ENCODE peak calls at places on chromosome 11, in eight cellular contexts. G is breast epithelium, D is ascending aorta, Z is fibroblast of the aortic adventitia, Q is tibial nerve, W is adrenal gland, R is cardiac fibroblast, K is Peyer's patch. F is an unnamed sample.

GRCh38 chr11:79860336-79860735 is 419.5 kb upstream of the TENM4 start:
- DNase-seq in G (no peak), D (no peak), Z (no peak), Q (no peak), W (no peak), R (no peak), K (no peak), F (no peak)

GRCh38 chr11:112156153-112156552 is 7.7 kb downstream of the IL18 start:
- DNase-seq in G (no peak), D (no peak), Z (peak), Q (no peak), W (no peak), R (no peak), K (no peak), F (no peak)

GRCh38 chr11:76688146-76688545 is 17.6 kb upstream of the LRRC32 start:
- DNase-seq in G (no peak), D (no peak), Z (no peak), Q (no peak), W (no peak), R (no peak), K (no peak), F (no peak)

GRCh38 chr11:40384991-40385390 is 1074.5 kb downstream of the LRRC4C start:
- DNase-seq in G (no peak), D (no peak), Z (no peak), Q (no peak), W (no peak), R (peak), K (no peak), F (peak)

GRCh38 chr11:19283998-19284397 is 43.3 kb upstream of the E2F8 start:
- DNase-seq in G (no peak), D (no peak), Z (no peak), Q (no peak), W (no peak), R (no peak), K (no peak), F (no peak)

GRCh38 chr11:114059984-114060401 is 482 bp downstream of the ZBTB16 start:
- DNase-seq in G (no peak), D (no peak), Z (no peak), Q (no peak), W (peak), R (peak), K (peak), F (peak)

GRCh38 chr11:217704-218103 is 10.2 kb downstream of the RIC8A start:
- DNase-seq in G (no peak), D (no peak), Z (no peak), Q (no peak), W (no peak), R (no peak), K (no peak), F (no peak)

GRCh38 chr11:119166368-119167076 is 2.0 kb upstream of the NLRX1 start:
- DNase-seq in G (no peak), D (no peak), Z (peak), Q (no peak), W (no peak), R (peak), K (no peak), F (peak)

GRCh38 chr11:23570828-23571227 is 710.6 kb upstream of the CCDC179 start:
- DNase-seq in G (no peak), D (no peak), Z (peak), Q (no peak), W (no peak), R (peak), K (no peak), F (peak)

GRCh38 chr11:62543680-62544444 is 2.7 kb downstream of the AHNAK start:
- DNase-seq in G (no peak), D (no peak), Z (peak), Q (no peak), W (no peak), R (no peak), K (no peak), F (no peak)

GRCh38 chr11:62542111-62542745 is 4.4 kb downstream of the AHNAK start:
- DNase-seq in G (no peak), D (no peak), Z (no peak), Q (no peak), W (no peak), R (no peak), K (no peak), F (no peak)

GRCh38 chr11:62544521-62545436 is 1.8 kb downstream of the AHNAK start:
- DNase-seq in G (no peak), D (no peak), Z (peak), Q (no peak), W (no peak), R (peak), K (peak), F (no peak)

GRCh38 chr11:62540804-62541671 is 5.6 kb downstream of the AHNAK start:
- DNase-seq in G (no peak), D (no peak), Z (no peak), Q (no peak), W (peak), R (no peak), K (peak), F (peak)

GRCh38 chr11:62542750-62543567 is 3.6 kb downstream of the AHNAK start:
- DNase-seq in G (peak), D (peak), Z (peak), Q (peak), W (peak), R (peak), K (peak), F (peak)
- H3K4me3 ChIP-seq in G (peak), D (peak), Z (peak), Q (peak), W (no peak), R (peak), K (peak), F (peak)

DNA sequence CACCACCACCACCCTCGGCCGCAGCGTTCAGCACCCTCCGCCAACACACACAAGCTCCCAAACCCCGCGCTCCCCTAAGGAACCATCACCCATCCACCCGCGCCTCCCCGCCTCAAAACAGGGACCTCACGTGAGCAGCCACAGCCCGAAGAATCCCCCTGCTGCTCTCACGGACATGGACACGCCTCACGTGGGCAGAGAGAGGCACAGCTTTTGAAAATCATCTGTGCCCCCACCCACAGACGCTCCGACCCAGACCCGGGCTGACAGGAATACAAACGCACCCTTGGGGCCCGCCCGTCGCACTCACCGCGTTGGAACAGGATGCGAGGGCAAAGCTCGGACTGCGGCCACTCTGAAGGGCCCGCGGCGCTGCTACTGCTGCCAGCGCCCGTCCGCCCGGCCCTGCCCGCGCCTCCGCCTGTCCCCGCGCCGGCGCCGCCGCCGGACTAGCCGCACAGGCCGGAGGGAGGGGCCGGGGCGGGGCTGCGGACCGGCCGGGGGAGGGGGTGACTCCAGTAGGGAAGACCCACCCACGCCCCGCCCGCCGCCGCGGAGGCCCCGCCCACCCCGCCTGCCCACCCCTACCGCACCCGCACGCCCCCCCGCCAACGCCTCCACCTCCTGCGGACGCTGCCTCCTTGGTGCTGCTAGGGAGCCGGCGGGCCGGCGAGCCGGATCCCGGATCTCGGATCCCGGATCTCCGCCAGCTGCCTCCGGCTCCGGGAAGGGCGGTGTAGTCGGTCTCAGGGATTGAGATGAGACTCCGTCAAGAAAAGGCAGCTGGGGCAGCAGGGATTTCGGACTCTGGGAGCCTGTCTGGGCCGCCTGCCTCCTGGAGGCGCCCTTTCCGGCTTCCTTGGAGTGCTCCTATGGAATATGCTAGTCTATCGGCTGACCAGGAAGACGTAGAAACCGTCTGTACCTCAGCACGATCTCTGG is at the start of gene TRIM3:
- DNase-seq in G (peak), D (peak), Z (peak), Q (peak), W (peak), R (peak), K (peak), F (peak)
- TF ChIP-seq CTCF in G (no peak), D (peak), Z (peak), Q (no peak), W (no peak), R (peak), K (no peak), F (peak)

GRCh38 chr11:59800390-59801037 is 10.1 kb downstream of the MRPL16 start:
- DNase-seq in G (no peak), D (no peak), Z (no peak), Q (no peak), W (no peak), R (no peak), K (no peak), F (no peak)

GRCh38 chr11:59807047-59807446 is 3.5 kb downstream of the MRPL16 start:
- DNase-seq in G (no peak), D (no peak), Z (no peak), Q (no peak), W (no peak), R (no peak), K (no peak), F (no peak)

GRCh38 chr11:59801160-59801706 is 9.3 kb downstream of the MRPL16 start:
- DNase-seq in G (no peak), D (no peak), Z (no peak), Q (no peak), W (no peak), R (peak), K (no peak), F (no peak)

GRCh38 chr11:59801981-59802638 is 8.5 kb downstream of the MRPL16 start:
- DNase-seq in G (no peak), D (no peak), Z (no peak), Q (no peak), W (peak), R (peak), K (no peak), F (peak)

GRCh38 chr11:59802639-59803176 is 7.9 kb downstream of the MRPL16 start:
- DNase-seq in G (no peak), D (no peak), Z (peak), Q (no peak), W (peak), R (peak), K (no peak), F (peak)
- H3K4me3 ChIP-seq in G (no peak), D (no peak), Z (no peak), Q (no peak), W (no peak), R (no peak), K (no peak), F (no peak)

GRCh38 chr11:69240332-69241074 is 53.5 kb upstream of the MYEOV start:
- DNase-seq in G (peak), D (no peak), Z (peak), Q (no peak), W (peak), R (peak), K (no peak), F (peak)
- TF ChIP-seq CTCF in G (no peak), D (no peak), Z (peak), Q (no peak), W (no peak), R (peak), K (no peak), F (peak)

DNA sequence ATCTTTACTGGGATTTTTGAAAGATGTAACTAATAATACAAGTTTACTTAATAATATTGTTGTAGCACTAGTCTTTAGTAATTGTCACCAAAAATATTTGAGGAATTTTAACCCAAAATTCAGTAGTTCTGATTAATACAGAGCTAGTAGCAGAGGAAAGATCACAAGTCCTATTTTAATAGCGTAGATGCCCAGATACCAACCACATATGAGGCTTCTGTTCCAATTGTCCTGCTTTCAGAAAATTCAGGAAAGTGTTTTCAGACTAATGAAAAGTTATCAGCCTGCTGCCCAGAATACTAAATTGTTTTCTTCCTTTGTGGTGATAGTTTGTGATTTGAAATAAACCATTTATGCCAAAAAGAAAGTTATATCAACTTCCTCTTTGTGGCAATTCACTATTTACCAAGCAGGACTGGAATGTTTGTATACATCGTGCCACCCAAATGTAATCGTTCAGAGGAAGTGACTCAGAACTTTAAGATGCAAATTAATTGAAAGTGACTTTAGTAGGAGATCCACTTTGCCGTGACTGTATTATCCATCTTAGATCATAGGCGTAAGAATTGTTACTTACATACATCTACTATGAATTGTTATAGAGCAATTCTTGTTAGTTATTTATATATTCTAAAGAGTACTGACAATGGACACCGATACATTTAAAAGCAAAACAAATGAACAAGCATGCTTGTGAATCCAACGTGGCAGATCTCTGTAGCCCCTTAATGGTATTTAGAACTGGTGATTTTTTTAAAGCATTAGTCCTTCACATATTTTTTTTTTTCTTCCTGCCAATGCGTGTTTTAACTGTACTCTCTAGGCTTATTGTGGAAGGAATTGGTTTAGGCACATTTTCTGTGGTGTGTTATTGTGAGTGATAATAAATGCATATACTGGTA is 231.0 kb downstream of the DDX10 start:
- DNase-seq in G (no peak), D (no peak), Z (peak), Q (no peak), W (no peak), R (peak), K (no peak), F (peak)
- H3K4me3 ChIP-seq in G (no peak), D (no peak), Z (no peak), Q (no peak), W (no peak), R (no peak), K (no peak), F (no peak)

DNA sequence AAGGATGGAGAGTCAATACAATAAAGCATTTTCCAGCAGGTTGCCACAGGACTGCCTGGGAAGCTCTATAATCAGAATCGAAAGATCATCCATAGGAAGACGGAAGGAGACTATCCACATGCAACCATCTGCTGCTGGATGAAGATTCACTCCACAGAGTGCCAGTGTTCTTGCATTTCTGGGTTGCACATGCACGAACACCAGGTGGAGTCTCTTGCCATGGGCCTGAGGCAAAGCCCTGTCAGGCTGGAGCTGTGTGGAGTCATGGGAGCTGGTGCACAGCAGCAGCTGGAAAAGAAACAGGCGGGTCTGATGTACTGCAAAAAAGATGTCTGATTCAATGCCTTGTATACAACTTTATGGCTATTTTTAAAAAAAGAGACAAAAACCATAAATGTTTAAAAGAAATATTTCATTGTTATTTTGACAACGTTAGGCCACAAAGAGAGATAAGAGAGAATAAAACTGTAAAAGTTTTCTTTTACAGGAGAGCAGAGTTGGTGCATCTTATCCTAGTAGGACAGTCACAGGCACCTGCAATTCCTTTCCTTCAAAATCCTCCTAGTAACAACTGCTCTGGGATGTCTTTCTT is 12.9 kb upstream of the FAT3 start:
- DNase-seq in G (no peak), D (no peak), Z (no peak), Q (no peak), W (no peak), R (peak), K (no peak), F (peak)
- TF ChIP-seq CTCF in G (no peak), D (peak), Z (no peak), Q (peak), W (no peak), R (peak), K (no peak), F (peak)

GRCh38 chr11:44305643-44306468 is 4.1 kb downstream of the ALX4 start:
- DNase-seq in G (no peak), D (no peak), Z (no peak), Q (no peak), W (no peak), R (no peak), K (peak), F (peak)
- H3K4me3 ChIP-seq in G (peak), D (peak), Z (peak), Q (peak), W (no peak), R (no peak), K (peak), F (peak)